ENCODE peak calls at places on chromosomes 12 and 14, in six cellular contexts. D is fibroblast of lung, F is ovary, Z is neural progenitor cell, O is GM23248, E is thoracic aorta. V is an unnamed sample.

GRCh38 chr12:45433441-45433868 is 217.6 kb downstream of the ANO6 start:
- DNase-seq in D (no peak), F (no peak), Z (peak; percentile 84), O (no peak), E (no peak), V (no peak)

GRCh38 chr14:103385994-103386491 is 828 bp downstream of the MARK3 start:
- DNase-seq in D (no peak), F (no peak), Z (peak; percentile 58), O (peak; percentile 78), E (no peak), V (peak; percentile 63)

GRCh38 chr12:75884465-75884985 is 147.1 kb downstream of the PHLDA1 start:
- DNase-seq in D (no peak), F (no peak), Z (peak; percentile 34), O (no peak), E (no peak), V (no peak)

GRCh38 chr12:101945361-101946232 is 68.2 kb downstream of the DRAM1 start:
- DNase-seq in D (peak; percentile 60), F (no peak), Z (no peak), O (peak; percentile 55), E (no peak), V (no peak)

GRCh38 chr12:22101749-22102243 is 55.8 kb downstream of the CMAS start:
- DNase-seq in D (peak; percentile 95), F (no peak), Z (no peak), O (peak; percentile 81), E (no peak), V (peak; percentile 67)

GRCh38 chr14:37608649-37609048 is 13.2 kb downstream of the TTC6 start:
- DNase-seq in D (no peak), F (no peak), Z (no peak), O (no peak), E (no peak), V (no peak)

GRCh38 chr14:51884086-51884927 is 23.9 kb downstream of the GNG2 start:
- DNase-seq in D (peak; percentile 88), F (no peak), Z (no peak), O (no peak), E (no peak), V (no peak)

GRCh38 chr12:57631566-57632368 is 1.2 kb downstream of the B4GALNT1 start:
- DNase-seq in D (no peak), F (peak; percentile 14), Z (peak; percentile 45), O (no peak), E (no peak), V (no peak)

GRCh38 chr12:51326762-51327439 is 2.9 kb upstream of the BIN2 start:
- DNase-seq in D (peak; percentile 66), F (no peak), Z (no peak), O (peak; percentile 79), E (no peak), V (peak; percentile 23)

GRCh38 chr12:59322473-59322872 is 273.4 kb upstream of the SLC16A7 start:
- DNase-seq in D (no peak), F (no peak), Z (no peak), O (no peak), E (no peak), V (no peak)

GRCh38 chr14:63596998-63597658 is 44.5 kb downstream of the WDR89 start:
- DNase-seq in D (no peak), F (no peak), Z (no peak), O (no peak), E (no peak), V (no peak)

GRCh38 chr12:31749024-31749704 is 20.3 kb upstream of the AMN1 start:
- DNase-seq in D (peak; percentile 91), F (no peak), Z (no peak), O (peak; percentile 96), E (no peak), V (no peak)

GRCh38 chr14:104389326-104390220 is 190.0 kb upstream of the C14orf180 start:
- DNase-seq in D (no peak), F (no peak), Z (no peak), O (no peak), E (no peak), V (peak; percentile 42)

GRCh38 chr14:95524706-95525512 is 8.5 kb upstream of the SYNE3 start:
- DNase-seq in D (no peak), F (no peak), Z (no peak), O (peak; percentile 42), E (no peak), V (no peak)

GRCh38 chr14:102525213-102526143 is 15.9 kb upstream of the ANKRD9 start:
- DNase-seq in D (peak; percentile 76), F (no peak), Z (no peak), O (peak; percentile 76), E (no peak), V (peak; percentile 25)

GRCh38 chr14:70782361-70782760 is 27.0 kb downstream of the MAP3K9 start:
- DNase-seq in D (no peak), F (no peak), Z (no peak), O (peak; percentile 73), E (no peak), V (no peak)

GRCh38 chr12:47360771-47361388 is 281.1 kb upstream of the AMIGO2 start:
- DNase-seq in D (no peak), F (no peak), Z (no peak), O (no peak), E (no peak), V (no peak)

GRCh38 chr12:101127521-101128219 is 82.4 kb downstream of the SLC5A8 start:
- DNase-seq in D (peak; percentile 60), F (no peak), Z (no peak), O (peak; percentile 75), E (no peak), V (no peak)

GRCh38 chr12:59446156-59446555 is 149.7 kb upstream of the SLC16A7 start:
- DNase-seq in D (no peak), F (no peak), Z (no peak), O (no peak), E (no peak), V (no peak)

GRCh38 chr14:105012171-105012985 is 8.5 kb downstream of the CDCA4 start:
- DNase-seq in D (no peak), F (no peak), Z (no peak), O (no peak), E (no peak), V (no peak)

GRCh38 chr14:101215266-101215665 is 311.7 kb upstream of the RTL1 start:
- DNase-seq in D (no peak), F (no peak), Z (peak; percentile 1), O (no peak), E (no peak), V (no peak)

GRCh38 chr14:104678901-104679705 is 10.3 kb upstream of the INF2 start:
- DNase-seq in D (no peak), F (peak; percentile 44), Z (no peak), O (no peak), E (no peak), V (peak; percentile 51)

GRCh38 chr12:46260153-46260912 is 8.5 kb downstream of the SLC38A1 start:
- DNase-seq in D (peak; percentile 54), F (no peak), Z (peak; percentile 25), O (peak; percentile 48), E (no peak), V (no peak)

GRCh38 chr14:75379246-75379929 is 48.4 kb upstream of the JDP2 start:
- DNase-seq in D (no peak), F (no peak), Z (peak; percentile 65), O (no peak), E (no peak), V (no peak)

GRCh38 chr14:89473569-89473968 is 56.5 kb upstream of the FOXN3 start:
- DNase-seq in D (peak; percentile 23), F (no peak), Z (no peak), O (no peak), E (no peak), V (no peak)

GRCh38 chr12:76030378-76031080 is 1.0 kb downstream of the PHLDA1 start:
- DNase-seq in D (peak; percentile 66), F (peak; percentile 57), Z (peak; percentile 37), O (peak; percentile 72), E (no peak), V (peak; percentile 44)

DNA sequence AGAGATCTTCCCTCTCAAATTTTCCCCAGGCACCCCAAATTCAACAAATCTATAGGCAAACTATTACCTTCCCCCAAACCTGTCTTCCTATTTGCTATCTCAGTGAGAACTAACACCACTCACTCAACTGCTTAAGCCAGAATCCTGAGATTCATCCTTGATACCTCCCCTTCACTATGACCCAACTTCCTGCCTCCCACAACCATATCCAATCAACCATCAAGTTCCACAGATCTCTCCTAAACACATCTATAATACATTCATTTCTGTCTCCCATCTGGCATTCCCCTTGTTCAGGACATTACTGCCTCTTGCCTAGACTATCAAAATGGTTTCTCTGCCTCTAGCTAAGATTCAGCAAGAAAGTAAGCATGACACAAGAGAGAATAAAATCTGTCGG is 21.3 kb downstream of the YAF2 start:
- DNase-seq in D (no peak), F (no peak), Z (no peak), O (no peak), E (no peak), V (no peak)
- H3K4me1 ChIP-seq in D (peaks cover 4% of the 10 kb centered on the region), F (peaks cover 9% of the 10 kb centered on the region), Z (peaks cover 7% of the 10 kb centered on the region), O (peaks cover 33% of the 10 kb centered on the region), E (no peaks in the 10 kb centered on the region), V (peaks cover 31% of the 10 kb centered on the region)

DNA sequence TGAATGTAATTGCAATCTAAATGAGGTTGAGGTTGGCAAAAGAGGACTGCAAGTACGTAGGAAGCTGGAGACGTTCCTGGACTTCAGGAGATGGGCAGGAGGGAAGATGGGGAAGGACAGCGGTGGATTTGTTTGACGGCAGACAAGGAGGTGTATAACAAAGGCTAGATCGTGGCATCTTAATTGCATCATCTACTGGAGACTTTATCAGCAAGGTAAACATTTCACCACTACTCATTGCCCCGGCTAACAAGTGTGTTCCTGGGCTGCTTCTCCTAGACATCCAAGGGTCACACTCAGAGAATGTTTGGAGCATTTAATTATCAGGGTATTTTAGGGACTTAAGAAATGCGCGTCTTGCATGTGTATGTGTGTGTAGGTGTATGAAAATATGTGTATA is 128.5 kb downstream of the KCNK10 start:
- DNase-seq in D (no peak), F (no peak), Z (no peak), O (no peak), E (no peak), V (no peak)
- H3K27ac ChIP-seq in D (no peak overlapping the region), F (no peak overlapping the region), Z (no peak overlapping the region), O (no peak overlapping the region), E (no peak overlapping the region), V (no peak overlapping the region)

GRCh38 chr12:3995276-3995675 is 122.1 kb upstream of the PARP11 start:
- DNase-seq in D (no peak), F (no peak), Z (no peak), O (no peak), E (no peak), V (no peak)
- H3K36me3 ChIP-seq in D (no peaks in the 10 kb centered on the region), F (no peaks in the 10 kb centered on the region), Z (no peaks in the 10 kb centered on the region), O (no peaks in the 10 kb centered on the region), E (no peaks in the 10 kb centered on the region), V (no peaks in the 10 kb centered on the region)

GRCh38 chr14:76956253-76957090 is 72.0 kb downstream of the IRF2BPL start:
- DNase-seq in D (peak; percentile 94), F (peak; percentile 91), Z (peak; percentile 91), O (peak; percentile 98), E (peak; percentile 84), V (peak; percentile 90)

GRCh38 chr14:76957224-76957881 is 71.2 kb downstream of the IRF2BPL start:
- DNase-seq in D (no peak), F (no peak), Z (no peak), O (peak; percentile 28), E (no peak), V (no peak)

GRCh38 chr14:76958020-76958965 is 70.2 kb downstream of the IRF2BPL start:
- DNase-seq in D (no peak), F (no peak), Z (no peak), O (no peak), E (no peak), V (no peak)

GRCh38 chr14:76961631-76962302 is 66.7 kb downstream of the IRF2BPL start:
- DNase-seq in D (peak; percentile 88), F (peak; percentile 86), Z (peak; percentile 83), O (peak; percentile 97), E (peak; percentile 82), V (peak; percentile 85)

GRCh38 chr14:76958975-76959710 is 69.4 kb downstream of the IRF2BPL start:
- DNase-seq in D (peak; percentile 49), F (no peak), Z (no peak), O (peak; percentile 65), E (peak; percentile 66), V (no peak)
- H3K4me1 ChIP-seq in D (peaks cover 42% of the 10 kb centered on the region), F (peaks cover 7% of the 10 kb centered on the region), Z (peaks cover 39% of the 10 kb centered on the region), O (peaks cover 58% of the 10 kb centered on the region), E (peaks cover 38% of the 10 kb centered on the region), V (peaks cover 41% of the 10 kb centered on the region)

V was measured in psoas muscle.